ENCODE peak calls at places on chromosomes 13 and 19, in six cellular contexts. X, E, W, Y, N and K are unnamed samples.

GRCh38 chr13:44470623-44471562 is 97.3 kb downstream of the SERP2 start:
- DNase-seq in X (no peak), E (no peak), W (no peak), Y (peak), N (peak), K (peak)

GRCh38 chr19:403221-404036 is 5.5 kb downstream of the C2CD4C start:
- DNase-seq in X (no peak), E (no peak), W (no peak), Y (no peak), N (no peak), K (no peak)

GRCh38 chr13:30257433-30258099 is 49.8 kb downstream of the KATNAL1 start:
- DNase-seq in X (no peak), E (no peak), W (no peak), Y (no peak), N (peak), K (no peak)

GRCh38 chr19:31258211-31259052 is 90.8 kb downstream of the TSHZ3 start:
- DNase-seq in X (no peak), E (no peak), W (no peak), Y (no peak), N (peak), K (no peak)

GRCh38 chr13:78753457-78753856 is 94.5 kb upstream of the OBI1 start:
- DNase-seq in X (no peak), E (no peak), W (no peak), Y (no peak), N (no peak), K (no peak)

GRCh38 chr13:20714563-20715339 is 11.3 kb downstream of the IL17D start:
- DNase-seq in X (no peak), E (peak), W (peak), Y (peak), N (no peak), K (peak)

GRCh38 chr13:103466761-103467160 is 400.5 kb upstream of the SLC10A2 start:
- DNase-seq in X (no peak), E (no peak), W (no peak), Y (no peak), N (no peak), K (no peak)

GRCh38 chr13:100512422-100512821 is 76.2 kb downstream of the GGACT start:
- DNase-seq in X (no peak), E (no peak), W (no peak), Y (peak), N (no peak), K (peak)

GRCh38 chr13:111158136-111158805 is 43.2 kb downstream of the ARHGEF7 start:
- DNase-seq in X (no peak), E (no peak), W (no peak), Y (no peak), N (no peak), K (peak)

GRCh38 chr13:111156421-111156820 is 41.3 kb downstream of the ARHGEF7 start:
- DNase-seq in X (no peak), E (no peak), W (no peak), Y (no peak), N (no peak), K (peak)

GRCh38 chr13:111152836-111153235 is 37.7 kb downstream of the ARHGEF7 start:
- DNase-seq in X (no peak), E (no peak), W (no peak), Y (peak), N (peak), K (peak)

GRCh38 chr13:111153977-111154332 is 38.8 kb downstream of the ARHGEF7 start:
- DNase-seq in X (no peak), E (no peak), W (peak), Y (peak), N (peak), K (no peak)

DNA sequence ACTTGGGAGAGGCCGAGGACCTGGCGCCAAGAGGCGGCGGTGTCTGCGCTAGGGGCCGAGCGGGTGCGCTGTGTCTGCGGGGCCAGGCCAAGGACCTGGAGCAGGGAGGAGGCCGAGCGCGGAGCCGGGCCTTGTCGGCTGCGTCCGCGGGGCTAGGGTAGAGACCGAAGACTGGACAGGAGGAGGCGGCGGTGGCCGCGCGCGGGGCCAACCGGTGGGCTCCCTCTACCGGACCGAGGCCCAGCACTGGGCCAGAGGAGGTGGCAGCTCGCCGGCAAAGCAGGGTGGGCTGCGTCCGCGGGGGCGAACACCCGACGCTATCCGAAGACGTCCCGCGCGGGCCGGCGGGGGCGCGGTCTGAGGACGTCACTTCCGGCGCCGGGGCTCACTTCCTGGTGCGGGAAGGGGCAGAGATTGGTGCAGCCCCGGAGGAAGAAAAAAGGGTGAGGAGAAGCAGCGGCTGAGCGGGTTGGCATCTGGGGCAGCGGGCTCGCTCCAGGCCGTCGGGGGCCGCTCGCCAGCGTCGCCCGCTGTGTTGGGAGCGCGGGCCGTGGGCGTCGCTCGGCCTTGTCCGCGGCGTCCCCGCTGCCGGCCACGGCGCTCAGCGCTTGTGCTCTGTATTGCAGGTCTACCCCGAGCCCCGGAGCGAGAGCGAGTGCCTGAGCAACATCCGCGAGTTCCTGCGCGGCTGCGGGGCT is 38.3 kb downstream of the ARHGEF7 start:
- DNase-seq in X (peak), E (peak), W (peak), Y (peak), N (peak), K (peak)
- TF ChIP-seq CTCF in X (no peak), E (peak), W (peak), Y (peak), N (no peak), K (no peak)

DNA sequence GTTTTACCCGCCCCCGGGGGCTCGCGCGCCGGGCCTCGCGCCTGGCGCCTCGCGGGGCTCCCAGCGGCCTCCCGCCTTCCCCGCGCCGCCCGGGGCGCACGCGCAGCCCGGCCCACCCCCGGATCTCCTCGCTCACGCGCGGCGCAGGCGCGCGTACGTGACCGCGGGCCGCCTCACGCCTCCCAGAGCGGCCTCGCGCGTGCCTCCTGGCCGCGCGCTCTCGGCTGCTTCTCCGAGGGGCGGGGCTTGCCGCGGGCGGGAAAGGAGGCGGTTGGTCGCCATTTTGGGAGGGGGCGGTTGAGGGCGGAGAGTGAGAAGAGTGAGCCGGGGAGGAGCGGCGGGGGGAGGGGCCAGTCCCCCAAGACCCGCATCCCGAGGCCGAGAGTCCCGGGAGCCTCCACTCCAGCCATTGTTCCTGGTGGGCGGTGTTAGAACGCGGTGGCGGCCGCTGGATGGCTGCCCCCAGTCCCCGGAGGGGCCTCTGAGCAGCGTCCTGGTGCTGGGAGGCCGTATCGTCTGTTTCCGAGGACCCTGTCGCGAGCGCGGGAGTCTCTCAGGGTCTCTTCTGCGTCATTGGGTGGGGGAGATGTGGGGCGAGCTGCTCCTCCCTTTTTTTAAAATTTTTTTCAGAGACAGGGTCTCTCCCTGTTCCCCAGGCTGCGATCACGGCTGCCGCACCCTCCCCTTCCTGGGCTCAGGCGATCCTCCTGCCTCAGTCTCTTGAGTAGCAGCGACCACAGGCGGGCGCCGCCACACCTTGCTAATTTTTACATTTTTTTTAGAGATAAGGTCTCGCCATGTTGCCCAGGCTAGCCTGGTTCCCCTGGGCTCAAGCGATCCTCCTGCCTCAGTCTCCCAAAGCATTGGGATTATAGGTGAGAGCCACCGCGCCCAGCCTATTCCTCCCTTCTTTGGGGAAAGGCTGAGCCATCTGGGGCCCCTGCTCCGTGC is at the start of gene ZNF541:
- DNase-seq in X (no peak), E (no peak), W (peak), Y (peak), N (peak), K (peak)
- H3K4me3 ChIP-seq in X (peak), E (peak), W (peak), Y (no peak), N (no peak), K (peak)

GRCh38 chr13:111269508-111269907 is 50.9 kb upstream of the TEX29 start:
- DNase-seq in X (no peak), E (no peak), W (no peak), Y (no peak), N (peak), K (no peak)
- TF ChIP-seq CTCF in X (no peak), E (no peak), W (no peak), Y (no peak), N (no peak), K (no peak)

GRCh38 chr13:57311009-57311586 is 144.1 kb downstream of the PRR20E start:
- DNase-seq in X (no peak), E (no peak), W (no peak), Y (no peak), N (peak), K (no peak)
- H3K4me3 ChIP-seq in X (no peak), E (no peak), W (no peak), Y (no peak), N (no peak), K (no peak)

GRCh38 chr19:55098716-55099556 is 18.5 kb downstream of the PPP1R12C start:
- DNase-seq in X (no peak), E (no peak), W (no peak), Y (no peak), N (no peak), K (no peak)
- TF ChIP-seq CTCF in X (no peak), E (no peak), W (no peak), Y (no peak), N (peak), K (peak)

DNA sequence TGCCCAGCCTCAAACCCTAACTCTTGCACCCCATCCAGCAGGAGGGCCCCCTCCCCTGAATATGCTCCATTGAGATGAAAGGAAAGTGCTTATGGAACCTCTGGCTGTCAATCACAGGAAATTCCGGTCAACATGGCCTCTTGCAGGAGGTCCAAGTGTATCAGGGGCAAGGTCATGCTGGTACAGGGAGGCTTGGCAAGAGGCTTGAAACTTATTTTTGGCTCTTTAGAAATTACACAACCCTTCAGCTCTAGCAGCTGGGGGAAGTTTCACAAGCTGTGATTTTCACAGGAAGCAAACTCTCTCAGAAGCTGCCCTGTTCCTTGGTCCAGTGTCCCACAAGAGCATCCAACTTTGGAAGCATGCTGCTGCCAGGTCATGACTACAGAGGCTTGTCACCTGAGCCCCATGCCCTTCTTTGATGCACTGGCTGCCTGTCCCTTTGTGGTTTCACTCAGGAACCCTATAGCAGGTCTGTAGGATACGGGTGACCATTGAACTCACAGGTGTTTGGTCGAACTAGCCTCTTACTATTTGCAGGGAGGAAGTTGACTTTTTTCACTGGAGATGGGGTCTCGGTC is 8.4 kb downstream of the ASF1B start:
- DNase-seq in X (no peak), E (no peak), W (no peak), Y (no peak), N (no peak), K (no peak)
- H3K4me3 ChIP-seq in X (no peak), E (no peak), W (no peak), Y (no peak), N (no peak), K (no peak)

GRCh38 chr19:55606471-55606787 is 982 bp downstream of the ZNF865 start:
- DNase-seq in X (no peak), E (no peak), W (no peak), Y (no peak), N (no peak), K (no peak)
- TF ChIP-seq CTCF in X (no peak), E (no peak), W (no peak), Y (no peak), N (no peak), K (no peak)

DNA sequence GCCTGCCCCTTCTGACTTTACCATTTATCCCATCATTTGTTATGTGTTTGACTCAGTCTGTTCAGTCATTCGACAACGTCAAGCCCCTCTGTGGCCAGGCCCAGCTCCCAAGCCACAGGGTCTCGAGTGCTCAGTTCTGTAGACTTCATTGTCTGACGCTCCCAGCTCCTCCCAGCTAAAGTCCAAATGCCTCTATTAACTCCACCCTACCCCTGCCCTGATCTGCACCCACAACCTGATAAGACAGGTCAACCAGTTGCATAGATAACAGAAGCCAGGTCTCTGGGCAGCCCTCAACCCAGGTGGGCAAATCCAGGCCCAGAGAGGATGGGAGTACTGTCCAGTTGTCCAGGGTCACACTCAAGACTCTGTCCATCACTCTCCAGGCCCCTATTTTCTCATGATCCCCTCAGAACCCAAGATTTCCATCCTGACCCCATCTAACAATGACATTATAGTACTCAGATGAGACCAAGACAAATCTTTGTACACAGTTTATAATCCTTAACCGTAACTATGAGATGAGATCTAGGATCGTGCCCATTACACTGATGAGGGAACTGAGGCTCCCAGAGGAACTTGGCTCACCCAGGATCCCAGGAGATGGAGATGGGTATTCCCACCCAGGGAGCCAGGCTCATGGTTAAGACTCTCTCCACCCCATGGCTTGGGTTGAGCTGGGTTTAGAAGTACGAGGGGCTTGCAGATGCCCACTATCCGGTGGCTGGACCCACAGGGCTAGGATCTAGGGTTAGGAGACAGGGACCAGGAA is 1.1 kb downstream of the TM6SF2 start:
- DNase-seq in X (no peak), E (no peak), W (no peak), Y (no peak), N (no peak), K (no peak)
- H3K4me3 ChIP-seq in X (no peak), E (peak), W (no peak), Y (no peak), N (peak), K (no peak)

DNA sequence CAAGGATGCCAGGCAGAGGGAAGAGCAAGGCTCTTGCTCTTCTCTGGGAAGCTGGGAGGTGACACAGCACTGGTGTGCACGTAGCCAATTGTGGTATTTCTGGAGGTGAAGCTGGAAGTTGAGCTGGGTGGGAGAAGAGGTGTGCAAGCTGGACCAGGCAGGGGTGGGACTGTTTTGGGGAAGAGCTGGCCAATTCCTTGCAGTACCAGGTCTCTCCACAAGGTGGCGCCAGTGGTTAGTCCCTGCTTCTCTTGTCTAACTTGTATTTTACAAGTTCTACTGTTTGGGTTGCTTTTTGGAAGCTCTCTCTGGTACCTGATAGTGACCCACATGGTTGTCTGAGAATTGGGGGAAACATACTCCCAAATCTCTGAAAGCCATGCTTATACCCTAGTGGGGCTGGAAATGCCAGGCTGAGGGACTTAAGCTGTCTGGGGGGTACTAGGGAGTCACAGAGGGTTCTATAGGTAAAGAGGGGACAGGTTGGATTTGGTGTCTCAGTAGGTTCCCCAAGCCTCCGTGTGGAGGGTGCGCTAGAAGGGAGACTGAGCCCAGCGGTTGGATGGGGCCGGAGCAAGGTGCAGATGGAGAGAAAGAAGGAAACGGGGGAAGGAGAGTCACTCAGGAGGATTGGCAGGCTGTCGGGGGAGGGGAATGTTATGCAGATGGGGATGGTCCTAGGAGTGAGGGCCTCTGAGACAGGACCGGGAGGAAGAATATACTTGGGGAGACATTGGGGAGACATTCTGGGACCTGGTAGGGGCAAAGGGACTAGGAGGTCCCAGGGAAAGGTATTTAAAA is 3.0 kb downstream of the HPN start:
- DNase-seq in X (peak), E (no peak), W (no peak), Y (peak), N (peak), K (peak)
- TF ChIP-seq CTCF in X (peak), E (peak), W (peak), Y (peak), N (peak), K (peak)